ENCODE peak calls at places on chromosomes 11 and 22, in seven cellular contexts. V is neural progenitor cell, A is psoas muscle, J is left lung, B is heart left ventricle, X is brain microvascular endothelial cell, Y is ovary. W is an unnamed sample.

GRCh38 chr22:27283714-27284113 is 517.8 kb downstream of the MN1 start:
- DNase-seq in V (no peak), A (no peak), J (no peak), B (no peak), X (no peak), Y (no peak), W (no peak)

GRCh38 chr11:71155846-71156245 is 96.5 kb downstream of the SHANK2 start:
- DNase-seq in V (no peak), A (no peak), J (no peak), B (no peak), X (no peak), Y (no peak), W (no peak)

GRCh38 chr11:116700586-116701220 is 72.1 kb downstream of the BUD13 start:
- DNase-seq in V (no peak), A (no peak), J (no peak), B (no peak), X (no peak), Y (no peak), W (no peak)

GRCh38 chr11:117010808-117011540 is 87.3 kb downstream of the SIK3 start:
- DNase-seq in V (no peak), A (no peak), J (no peak), B (no peak), X (peak; percentile 81), Y (no peak), W (no peak)

GRCh38 chr22:19890502-19891349 is 36.1 kb upstream of the GNB1L start:
- DNase-seq in V (no peak), A (no peak), J (no peak), B (no peak), X (no peak), Y (no peak), W (no peak)

GRCh38 chr22:23011105-23011674 is 59.1 kb upstream of the GNAZ start:
- DNase-seq in V (no peak), A (no peak), J (no peak), B (no peak), X (no peak), Y (no peak), W (no peak)

GRCh38 chr22:49124588-49124987 is 703.1 kb downstream of the BRD1 start:
- DNase-seq in V (no peak), A (no peak), J (no peak), B (no peak), X (no peak), Y (no peak), W (no peak)

GRCh38 chr22:27685515-27685914 is 116.0 kb downstream of the MN1 start:
- DNase-seq in V (no peak), A (peak; percentile 60), J (no peak), B (peak; percentile 82), X (no peak), Y (no peak), W (no peak)

GRCh38 chr11:66188580-66188979 is 79.9 kb upstream of the RAB1B start:
- DNase-seq in V (no peak), A (no peak), J (no peak), B (no peak), X (peak; percentile 68), Y (no peak), W (no peak)

GRCh38 chr11:101618691-101619090 is 34.9 kb upstream of the TRPC6 start:
- DNase-seq in V (no peak), A (no peak), J (no peak), B (no peak), X (peak; percentile 62), Y (no peak), W (no peak)

GRCh38 chr11:11306855-11307254 is 46.2 kb downstream of the CSNK2A3 start:
- DNase-seq in V (no peak), A (no peak), J (no peak), B (no peak), X (peak; percentile 80), Y (no peak), W (no peak)

GRCh38 chr22:33321466-33321865 is 263.3 kb upstream of the SYN3 start:
- DNase-seq in V (no peak), A (no peak), J (no peak), B (no peak), X (no peak), Y (no peak), W (no peak)
- H3K27ac ChIP-seq in V (no peak overlapping the region), A (no peak overlapping the region), J (no peak overlapping the region), B (no peak overlapping the region), X (no peak overlapping the region), Y (no peak overlapping the region), W (no peak overlapping the region)

GRCh38 chr11:64643258-64643881 is 52.4 kb downstream of the SLC22A12 start:
- DNase-seq in V (peak; percentile 86), A (no peak), J (no peak), B (no peak), X (no peak), Y (peak; percentile 64), W (no peak)
- H3K4me3 ChIP-seq in V (peak overlapping the region; percentile 80), A (peak overlapping the region; percentile 38), J (no peak overlapping the region), B (peak overlapping the region; percentile 10), X (no peak overlapping the region), Y (peak overlapping the region; percentile 69), W (no peak overlapping the region)

DNA sequence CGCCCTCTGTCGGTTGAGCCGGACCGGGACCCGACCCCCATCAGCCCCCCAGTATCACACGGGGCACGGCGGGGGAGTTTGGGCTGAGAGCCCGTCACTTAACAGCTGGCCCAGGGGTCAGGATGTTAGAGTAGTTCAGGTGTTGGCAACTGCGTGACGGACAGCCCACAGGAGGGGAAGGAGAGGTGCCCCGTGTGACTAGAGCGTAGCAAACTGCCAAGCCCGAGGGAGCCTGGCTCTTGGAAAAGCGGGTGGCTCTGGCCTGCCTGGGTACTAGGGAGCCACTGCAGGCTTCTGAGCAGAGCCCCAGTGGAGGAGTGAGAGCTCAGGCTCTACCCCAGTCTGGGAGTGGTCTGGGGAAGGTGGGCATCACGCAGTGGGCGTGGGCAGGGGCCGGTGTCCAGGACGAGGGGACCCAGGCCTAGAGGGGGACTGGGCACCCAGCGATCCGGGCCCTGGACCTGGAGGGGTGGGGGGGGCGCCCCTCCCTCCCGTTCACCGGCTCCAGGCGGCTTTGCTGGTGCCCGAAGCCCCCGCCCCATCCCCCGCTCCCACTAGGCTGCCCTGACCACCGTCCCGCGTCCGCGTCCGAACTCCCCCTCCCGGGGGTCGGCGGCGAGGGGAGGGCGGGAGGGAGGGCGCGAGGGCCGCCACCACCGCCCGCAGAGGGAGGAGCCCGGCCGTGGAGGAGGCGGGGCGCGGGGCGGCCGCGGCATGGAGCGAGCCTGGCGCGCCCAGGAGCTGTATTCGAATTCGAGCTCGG is 24.4 kb downstream of the SHANK3 start:
- DNase-seq in V (peak; percentile 81), A (peak; percentile 23), J (peak; percentile 31), B (peak; percentile 30), X (no peak), Y (peak; percentile 26), W (no peak)
- TF ChIP-seq CTCF in V (peak; percentile 79), A (peak; percentile 34), J (peak; percentile 30), B (peak; percentile 40), X (peak; percentile 77), Y (no peak), W (peak; percentile 30)

DNA sequence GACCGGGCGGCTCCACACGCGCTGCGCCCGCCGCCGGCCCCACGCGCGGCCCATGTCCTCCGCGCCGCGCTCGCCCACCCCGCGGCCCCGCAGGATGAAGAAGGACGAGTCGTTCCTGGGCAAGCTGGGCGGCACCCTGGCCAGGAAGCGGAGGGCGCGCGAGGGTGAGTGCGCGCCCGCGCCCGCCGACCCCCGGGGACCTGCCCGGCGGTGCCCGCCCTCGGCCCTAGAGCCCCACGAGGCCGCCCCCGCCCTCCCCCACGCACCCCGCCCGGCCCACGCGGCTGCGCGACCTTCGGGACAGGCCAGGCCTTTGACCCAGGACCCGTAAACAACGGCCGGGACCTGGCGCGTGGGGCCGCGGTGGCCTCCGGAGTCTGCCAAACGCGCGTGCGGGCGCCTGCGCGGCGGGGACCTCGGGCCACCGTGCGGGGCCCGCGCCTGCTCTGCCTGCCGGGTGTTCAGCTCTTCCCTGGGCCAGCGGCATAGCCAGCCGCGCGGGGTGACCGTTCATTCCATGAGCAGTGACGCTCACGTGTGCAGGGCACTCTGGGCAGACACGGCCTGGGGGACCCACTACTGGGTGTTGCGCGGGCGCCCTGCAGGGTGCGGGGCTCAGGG is at the start of gene PARVB:
- DNase-seq in V (peak; percentile 45), A (peak; percentile 47), J (peak; percentile 48), B (peak; percentile 47), X (no peak), Y (peak; percentile 48), W (no peak)
- H3K27ac ChIP-seq in V (no peak within 1 kb of the TSS), A (peak within 1 kb of the TSS; percentile 96), J (peak within 1 kb of the TSS; percentile 97), B (peak within 1 kb of the TSS; percentile 97), X (peak within 1 kb of the TSS; percentile 87), Y (peak within 1 kb of the TSS; percentile 57), W (peak within 1 kb of the TSS; percentile 87)

DNA sequence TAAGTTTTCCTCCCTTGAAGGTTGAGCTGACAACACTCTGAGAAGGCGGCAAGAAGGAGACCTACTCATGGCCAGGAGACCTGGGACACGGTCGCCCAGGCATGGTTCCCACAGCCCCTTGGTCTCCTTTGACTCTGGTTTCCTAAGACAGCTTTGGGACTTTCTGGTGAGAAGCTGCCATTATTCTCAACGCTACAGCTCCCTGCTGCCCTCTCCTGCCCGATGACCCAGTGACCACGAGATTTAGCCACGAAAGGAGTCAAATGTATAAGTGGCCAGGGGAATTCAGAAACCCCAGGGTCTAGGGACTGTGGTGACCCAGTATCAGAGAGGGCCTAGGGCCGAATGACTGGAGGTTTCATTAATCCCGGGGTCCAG is 696 bp upstream of the SDF2L1 start:
- DNase-seq in V (peak; percentile 79), A (peak; percentile 24), J (no peak), B (peak; percentile 45), X (no peak), Y (peak; percentile 35), W (no peak)
- H3K4me3 ChIP-seq in V (peak overlapping the region; percentile 50), A (peak overlapping the region; percentile 81), J (peak overlapping the region; percentile 83), B (peak overlapping the region; percentile 69), X (peak overlapping the region; percentile 64), Y (peak overlapping the region; percentile 26), W (peak overlapping the region; percentile 41)

GRCh38 chr11:114612686-114613085 is 17.1 kb upstream of the NXPE4 start:
- DNase-seq in V (no peak), A (no peak), J (no peak), B (no peak), X (no peak), Y (no peak), W (no peak)

GRCh38 chr11:114610550-114610949 is 15.0 kb upstream of the NXPE4 start:
- DNase-seq in V (no peak), A (no peak), J (no peak), B (no peak), X (no peak), Y (no peak), W (no peak)

GRCh38 chr11:114609429-114609828 is 13.8 kb upstream of the NXPE4 start:
- DNase-seq in V (no peak), A (no peak), J (no peak), B (no peak), X (no peak), Y (no peak), W (no peak)

GRCh38 chr11:114614127-114614720 is 18.6 kb upstream of the NXPE4 start:
- DNase-seq in V (no peak), A (no peak), J (no peak), B (no peak), X (no peak), Y (no peak), W (no peak)

GRCh38 chr11:114610984-114611944 is 15.7 kb upstream of the NXPE4 start:
- DNase-seq in V (no peak), A (no peak), J (no peak), B (no peak), X (no peak), Y (no peak), W (no peak)
- TF ChIP-seq CTCF in V (no peak), A (no peak), J (peak; percentile 10), B (peak; percentile 21), X (peak; percentile 2), Y (no peak), W (no peak)

DNA sequence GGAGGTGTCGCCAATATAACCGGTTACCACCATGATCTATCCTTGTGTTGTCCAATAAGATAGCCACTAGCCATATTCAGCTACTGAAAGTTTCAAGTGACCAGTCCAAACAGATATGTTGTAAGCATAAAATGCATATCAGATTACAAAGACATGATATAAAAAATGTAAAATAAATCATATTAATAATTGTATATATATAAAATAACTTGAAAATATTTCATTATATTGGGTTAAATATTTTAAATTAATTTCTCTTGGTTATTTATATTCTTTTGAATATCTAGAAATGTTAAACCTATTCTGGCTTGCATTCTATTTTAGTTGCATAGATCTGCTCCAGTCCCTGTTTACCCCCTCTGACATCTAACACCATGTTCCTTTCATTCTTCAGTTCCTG is 121.7 kb upstream of the SEZ6L start:
- DNase-seq in V (no peak), A (no peak), J (no peak), B (no peak), X (no peak), Y (no peak), W (no peak)
- H3K27ac ChIP-seq in V (no peak overlapping the region), A (no peak overlapping the region), J (no peak overlapping the region), B (no peak overlapping the region), X (no peak overlapping the region), Y (no peak overlapping the region), W (no peak overlapping the region)